ENCODE peak calls at places on chromosomes 13 and 19, in five cellular contexts. D is brain microvascular endothelial cell; W is iris pigment epithelial cell; S is activated naive CD8-positive, alpha-beta T cell treated with anti-CD3 and anti-CD28 coated beads, Interleukin-2, amount 50 U/mL, for 24 hours; L is AG09309. U is an unnamed sample.

GRCh38 chr13:113902536-113902935 is 38.7 kb upstream of the GAS6 start:
- DNase-seq in D (no peak), W (no peak), S (no peak), L (no peak), U (no peak)

GRCh38 chr13:25232937-25233515 is 54.3 kb downstream of the MTMR6 start:
- DNase-seq in D (no peak), W (peak; percentile 29), S (no peak), L (peak; percentile 2), U (peak; percentile 57)

GRCh38 chr19:41871573-41872383 is 5.3 kb upstream of the CD79A start:
- DNase-seq in D (no peak), W (no peak), S (peak; percentile 78), L (no peak), U (no peak)

GRCh38 chr19:4063369-4064072 is 3.2 kb downstream of the ZBTB7A start:
- DNase-seq in D (no peak), W (no peak), S (no peak), L (no peak), U (no peak)

GRCh38 chr19:5805465-5806132 is 732 bp downstream of the NRTN start:
- DNase-seq in D (peak; percentile 33), W (peak; percentile 36), S (peak; percentile 73), L (no peak), U (peak; percentile 41)

GRCh38 chr13:60448907-60449510 is 52.0 kb downstream of the TDRD3 start:
- DNase-seq in D (peak; percentile 61), W (peak; percentile 69), S (no peak), L (peak; percentile 29), U (peak; percentile 78)

GRCh38 chr13:28707629-28708427 is 10.9 kb downstream of the SLC46A3 start:
- DNase-seq in D (peak; percentile 63), W (peak; percentile 91), S (no peak), L (peak; percentile 73), U (peak; percentile 85)

GRCh38 chr13:30529085-30529815 is 63.5 kb upstream of the HMGB1 start:
- DNase-seq in D (no peak), W (no peak), S (no peak), L (no peak), U (peak; percentile 32)

GRCh38 chr19:35777411-35777841 is 2.1 kb downstream of the ARHGAP33 start:
- DNase-seq in D (no peak), W (no peak), S (no peak), L (no peak), U (no peak)

GRCh38 chr13:98571955-98572662 is 4.8 kb downstream of the STK24 start:
- DNase-seq in D (no peak), W (peak; percentile 42), S (no peak), L (peak; percentile 57), U (peak; percentile 27)

GRCh38 chr19:12139885-12140544 is at the start of gene ZNF20:
- DNase-seq in D (peak; percentile 95), W (peak; percentile 95), S (peak; percentile 93), L (peak; percentile 68), U (peak; percentile 95)

GRCh38 chr13:40348096-40348679 is 318.3 kb downstream of the FOXO1 start:
- DNase-seq in D (no peak), W (no peak), S (no peak), L (no peak), U (no peak)

GRCh38 chr13:29543230-29544215 is 52.0 kb downstream of the SLC7A1 start:
- DNase-seq in D (peak; percentile 84), W (peak; percentile 77), S (peak; percentile 65), L (no peak), U (no peak)

GRCh38 chr13:21584973-21585592 is 18.9 kb downstream of the MICU2 start:
- DNase-seq in D (no peak), W (no peak), S (no peak), L (no peak), U (no peak)